ENCODE peak calls at places on chromosomes 3 and 15, in six cellular contexts. One of them, this sample, is unnamed.

GRCh38 chr3:158434412-158435038 is 136.5 kb upstream of the MLF1 start:
- DNase-seq in NCI-H1417 treated with DMSO at 0.1 percent for 48 hours: no peak
- DNase-seq in breast epithelium: peak; percentile 31
- DNase-seq in A549: peak; percentile 72
- DNase-seq in heart right ventricle: peak; percentile 55
- DNase-seq in stimulated activated CD4-positive, alpha-beta T cell treated with anti-CD3 and anti-CD28 coated beads, Interleukin-1b, Interleukin-23, amount 100 ng/mL, for 4 hours: peak; percentile 11
- DNase-seq in this sample: peak; percentile 84

GRCh38 chr3:127172670-127173515 is 20.0 kb upstream of the PRR23E start:
- DNase-seq in A549: no peak
- DNase-seq in stimulated activated CD4-positive, alpha-beta T cell treated with anti-CD3 and anti-CD28 coated beads, Interleukin-1b, Interleukin-23, amount 100 ng/mL, for 4 hours: no peak
- DNase-seq in heart right ventricle: no peak
- DNase-seq in breast epithelium: peak; percentile 12
- DNase-seq in NCI-H1417 treated with DMSO at 0.1 percent for 48 hours: no peak
- DNase-seq in this sample: peak; percentile 92

GRCh38 chr3:150743508-150743907 is 19.5 kb downstream of the SIAH2 start:
- DNase-seq in A549: peak; percentile 28
- DNase-seq in breast epithelium: no peak
- DNase-seq in heart right ventricle: no peak
- DNase-seq in stimulated activated CD4-positive, alpha-beta T cell treated with anti-CD3 and anti-CD28 coated beads, Interleukin-1b, Interleukin-23, amount 100 ng/mL, for 4 hours: no peak
- DNase-seq in NCI-H1417 treated with DMSO at 0.1 percent for 48 hours: no peak
- DNase-seq in this sample: peak; percentile 51

GRCh38 chr3:37457392-37458065 is 283.1 kb upstream of the LRRFIP2 start:
- DNase-seq in NCI-H1417 treated with DMSO at 0.1 percent for 48 hours: no peak
- DNase-seq in stimulated activated CD4-positive, alpha-beta T cell treated with anti-CD3 and anti-CD28 coated beads, Interleukin-1b, Interleukin-23, amount 100 ng/mL, for 4 hours: no peak
- DNase-seq in heart right ventricle: no peak
- DNase-seq in breast epithelium: no peak
- DNase-seq in A549: no peak
- DNase-seq in this sample: no peak

GRCh38 chr3:60935709-60936108 is 315.5 kb downstream of the FHIT start:
- DNase-seq in A549: no peak
- DNase-seq in NCI-H1417 treated with DMSO at 0.1 percent for 48 hours: no peak
- DNase-seq in stimulated activated CD4-positive, alpha-beta T cell treated with anti-CD3 and anti-CD28 coated beads, Interleukin-1b, Interleukin-23, amount 100 ng/mL, for 4 hours: no peak
- DNase-seq in breast epithelium: no peak
- DNase-seq in heart right ventricle: no peak
- DNase-seq in this sample: peak; percentile 21

GRCh38 chr3:120418866-120419490 is 31.8 kb downstream of the FSTL1 start:
- DNase-seq in NCI-H1417 treated with DMSO at 0.1 percent for 48 hours: peak; percentile 52
- DNase-seq in A549: peak; percentile 73
- DNase-seq in breast epithelium: peak; percentile 53
- DNase-seq in heart right ventricle: peak; percentile 63
- DNase-seq in stimulated activated CD4-positive, alpha-beta T cell treated with anti-CD3 and anti-CD28 coated beads, Interleukin-1b, Interleukin-23, amount 100 ng/mL, for 4 hours: no peak
- DNase-seq in this sample: no peak

GRCh38 chr3:132135628-132136333 is 101.0 kb upstream of the CPNE4 start:
- DNase-seq in breast epithelium: no peak
- DNase-seq in NCI-H1417 treated with DMSO at 0.1 percent for 48 hours: no peak
- DNase-seq in stimulated activated CD4-positive, alpha-beta T cell treated with anti-CD3 and anti-CD28 coated beads, Interleukin-1b, Interleukin-23, amount 100 ng/mL, for 4 hours: no peak
- DNase-seq in A549: peak; percentile 90
- DNase-seq in heart right ventricle: no peak
- DNase-seq in this sample: peak; percentile 97

GRCh38 chr3:174873832-174874231 is 14.7 kb downstream of the NAALADL2 start:
- DNase-seq in heart right ventricle: no peak
- DNase-seq in NCI-H1417 treated with DMSO at 0.1 percent for 48 hours: no peak
- DNase-seq in A549: no peak
- DNase-seq in breast epithelium: no peak
- DNase-seq in stimulated activated CD4-positive, alpha-beta T cell treated with anti-CD3 and anti-CD28 coated beads, Interleukin-1b, Interleukin-23, amount 100 ng/mL, for 4 hours: no peak
- DNase-seq in this sample: no peak

GRCh38 chr15:86055688-86056087 is 24.0 kb upstream of the AGBL1 start:
- DNase-seq in stimulated activated CD4-positive, alpha-beta T cell treated with anti-CD3 and anti-CD28 coated beads, Interleukin-1b, Interleukin-23, amount 100 ng/mL, for 4 hours: no peak
- DNase-seq in heart right ventricle: no peak
- DNase-seq in A549: no peak
- DNase-seq in breast epithelium: no peak
- DNase-seq in NCI-H1417 treated with DMSO at 0.1 percent for 48 hours: no peak
- DNase-seq in this sample: no peak

GRCh38 chr3:53230789-53231188 is 25.0 kb downstream of the TKT start:
- DNase-seq in A549: no peak
- DNase-seq in heart right ventricle: no peak
- DNase-seq in breast epithelium: no peak
- DNase-seq in NCI-H1417 treated with DMSO at 0.1 percent for 48 hours: no peak
- DNase-seq in stimulated activated CD4-positive, alpha-beta T cell treated with anti-CD3 and anti-CD28 coated beads, Interleukin-1b, Interleukin-23, amount 100 ng/mL, for 4 hours: no peak
- DNase-seq in this sample: no peak

GRCh38 chr3:183895296-183895695 is 10.6 kb upstream of the PARL start:
- DNase-seq in A549: peak; percentile 46
- DNase-seq in heart right ventricle: no peak
- DNase-seq in NCI-H1417 treated with DMSO at 0.1 percent for 48 hours: no peak
- DNase-seq in breast epithelium: no peak
- DNase-seq in stimulated activated CD4-positive, alpha-beta T cell treated with anti-CD3 and anti-CD28 coated beads, Interleukin-1b, Interleukin-23, amount 100 ng/mL, for 4 hours: no peak
- DNase-seq in this sample: peak; percentile 32

GRCh38 chr3:133965906-133966305 is 63.8 kb downstream of the SLCO2A1 start:
- DNase-seq in stimulated activated CD4-positive, alpha-beta T cell treated with anti-CD3 and anti-CD28 coated beads, Interleukin-1b, Interleukin-23, amount 100 ng/mL, for 4 hours: no peak
- DNase-seq in NCI-H1417 treated with DMSO at 0.1 percent for 48 hours: no peak
- DNase-seq in A549: no peak
- DNase-seq in heart right ventricle: no peak
- DNase-seq in breast epithelium: no peak
- DNase-seq in this sample: no peak

GRCh38 chr3:74592359-74592758 is 22.1 kb downstream of the CNTN3 start:
- DNase-seq in stimulated activated CD4-positive, alpha-beta T cell treated with anti-CD3 and anti-CD28 coated beads, Interleukin-1b, Interleukin-23, amount 100 ng/mL, for 4 hours: no peak
- DNase-seq in NCI-H1417 treated with DMSO at 0.1 percent for 48 hours: no peak
- DNase-seq in A549: no peak
- DNase-seq in breast epithelium: no peak
- DNase-seq in heart right ventricle: no peak
- DNase-seq in this sample: no peak

GRCh38 chr15:78934063-78935023 is 10.5 kb downstream of the CTSH start:
- DNase-seq in heart right ventricle: peak; percentile 52
- DNase-seq in stimulated activated CD4-positive, alpha-beta T cell treated with anti-CD3 and anti-CD28 coated beads, Interleukin-1b, Interleukin-23, amount 100 ng/mL, for 4 hours: no peak
- DNase-seq in breast epithelium: peak; percentile 53
- DNase-seq in NCI-H1417 treated with DMSO at 0.1 percent for 48 hours: no peak
- DNase-seq in A549: no peak
- DNase-seq in this sample: peak; percentile 62

GRCh38 chr3:52534281-52535183 is 875 bp upstream of the NT5DC2 start:
- DNase-seq in heart right ventricle: no peak
- DNase-seq in A549: no peak
- DNase-seq in NCI-H1417 treated with DMSO at 0.1 percent for 48 hours: no peak
- DNase-seq in stimulated activated CD4-positive, alpha-beta T cell treated with anti-CD3 and anti-CD28 coated beads, Interleukin-1b, Interleukin-23, amount 100 ng/mL, for 4 hours: no peak
- DNase-seq in breast epithelium: no peak
- DNase-seq in this sample: peak; percentile 66

GRCh38 chr3:10387881-10388621 is 67.1 kb upstream of the SEC13 start:
- DNase-seq in A549: no peak
- DNase-seq in heart right ventricle: no peak
- DNase-seq in breast epithelium: no peak
- DNase-seq in NCI-H1417 treated with DMSO at 0.1 percent for 48 hours: no peak
- DNase-seq in stimulated activated CD4-positive, alpha-beta T cell treated with anti-CD3 and anti-CD28 coated beads, Interleukin-1b, Interleukin-23, amount 100 ng/mL, for 4 hours: no peak
- DNase-seq in this sample: no peak

GRCh38 chr15:67133738-67134576 is 68.6 kb downstream of the SMAD3 start:
- DNase-seq in breast epithelium: no peak
- DNase-seq in A549: peak; percentile 90
- DNase-seq in heart right ventricle: peak; percentile 51
- DNase-seq in stimulated activated CD4-positive, alpha-beta T cell treated with anti-CD3 and anti-CD28 coated beads, Interleukin-1b, Interleukin-23, amount 100 ng/mL, for 4 hours: peak; percentile 9
- DNase-seq in NCI-H1417 treated with DMSO at 0.1 percent for 48 hours: no peak
- DNase-seq in this sample: peak; percentile 42

GRCh38 chr15:92122259-92122658 is 268.8 kb downstream of the SLCO3A1 start:
- DNase-seq in NCI-H1417 treated with DMSO at 0.1 percent for 48 hours: no peak
- DNase-seq in stimulated activated CD4-positive, alpha-beta T cell treated with anti-CD3 and anti-CD28 coated beads, Interleukin-1b, Interleukin-23, amount 100 ng/mL, for 4 hours: no peak
- DNase-seq in A549: no peak
- DNase-seq in breast epithelium: no peak
- DNase-seq in heart right ventricle: no peak
- DNase-seq in this sample: no peak

GRCh38 chr15:58492661-58493397 is 61.0 kb downstream of the LIPC start:
- DNase-seq in A549: no peak
- DNase-seq in NCI-H1417 treated with DMSO at 0.1 percent for 48 hours: no peak
- DNase-seq in breast epithelium: no peak
- DNase-seq in heart right ventricle: no peak
- DNase-seq in stimulated activated CD4-positive, alpha-beta T cell treated with anti-CD3 and anti-CD28 coated beads, Interleukin-1b, Interleukin-23, amount 100 ng/mL, for 4 hours: no peak
- DNase-seq in this sample: no peak

GRCh38 chr3:177833392-177833791 is 636.1 kb upstream of the TBL1XR1 start:
- DNase-seq in NCI-H1417 treated with DMSO at 0.1 percent for 48 hours: peak; percentile 95
- DNase-seq in A549: no peak
- DNase-seq in stimulated activated CD4-positive, alpha-beta T cell treated with anti-CD3 and anti-CD28 coated beads, Interleukin-1b, Interleukin-23, amount 100 ng/mL, for 4 hours: no peak
- DNase-seq in breast epithelium: no peak
- DNase-seq in heart right ventricle: no peak
- DNase-seq in this sample: no peak

GRCh38 chr3:13525827-13526625 is 22.9 kb upstream of the FBLN2 start:
- DNase-seq in NCI-H1417 treated with DMSO at 0.1 percent for 48 hours: no peak
- DNase-seq in heart right ventricle: no peak
- DNase-seq in stimulated activated CD4-positive, alpha-beta T cell treated with anti-CD3 and anti-CD28 coated beads, Interleukin-1b, Interleukin-23, amount 100 ng/mL, for 4 hours: no peak
- DNase-seq in A549: no peak
- DNase-seq in breast epithelium: peak; percentile 80
- DNase-seq in this sample: peak; percentile 56

GRCh38 chr3:107217161-107217560 is 160.1 kb upstream of the CCDC54 start:
- DNase-seq in A549: peak; percentile 42
- DNase-seq in breast epithelium: no peak
- DNase-seq in stimulated activated CD4-positive, alpha-beta T cell treated with anti-CD3 and anti-CD28 coated beads, Interleukin-1b, Interleukin-23, amount 100 ng/mL, for 4 hours: no peak
- DNase-seq in heart right ventricle: no peak
- DNase-seq in NCI-H1417 treated with DMSO at 0.1 percent for 48 hours: no peak
- DNase-seq in this sample: peak; percentile 95

GRCh38 chr3:156688849-156689452 is 14.6 kb downstream of the TIPARP start:
- DNase-seq in breast epithelium: no peak
- DNase-seq in NCI-H1417 treated with DMSO at 0.1 percent for 48 hours: no peak
- DNase-seq in stimulated activated CD4-positive, alpha-beta T cell treated with anti-CD3 and anti-CD28 coated beads, Interleukin-1b, Interleukin-23, amount 100 ng/mL, for 4 hours: no peak
- DNase-seq in A549: no peak
- DNase-seq in heart right ventricle: no peak
- DNase-seq in this sample: no peak

GRCh38 chr3:83890763-83891135 is 1068.0 kb upstream of the CADM2 start:
- DNase-seq in NCI-H1417 treated with DMSO at 0.1 percent for 48 hours: no peak
- DNase-seq in heart right ventricle: no peak
- DNase-seq in breast epithelium: no peak
- DNase-seq in A549: no peak
- DNase-seq in stimulated activated CD4-positive, alpha-beta T cell treated with anti-CD3 and anti-CD28 coated beads, Interleukin-1b, Interleukin-23, amount 100 ng/mL, for 4 hours: no peak
- DNase-seq in this sample: no peak

GRCh38 chr15:78225783-78226541 is 8.4 kb downstream of the ACSBG1 start:
- DNase-seq in NCI-H1417 treated with DMSO at 0.1 percent for 48 hours: no peak
- DNase-seq in stimulated activated CD4-positive, alpha-beta T cell treated with anti-CD3 and anti-CD28 coated beads, Interleukin-1b, Interleukin-23, amount 100 ng/mL, for 4 hours: no peak
- DNase-seq in breast epithelium: no peak
- DNase-seq in A549: no peak
- DNase-seq in heart right ventricle: no peak
- DNase-seq in this sample: peak; percentile 20

GRCh38 chr3:55481918-55482495 is 5.1 kb downstream of the WNT5A start:
- DNase-seq in stimulated activated CD4-positive, alpha-beta T cell treated with anti-CD3 and anti-CD28 coated beads, Interleukin-1b, Interleukin-23, amount 100 ng/mL, for 4 hours: no peak
- DNase-seq in A549: no peak
- DNase-seq in NCI-H1417 treated with DMSO at 0.1 percent for 48 hours: no peak
- DNase-seq in breast epithelium: no peak
- DNase-seq in heart right ventricle: no peak
- DNase-seq in this sample: peak; percentile 60

GRCh38 chr3:161371441-161372320 is at the start of gene SPTSSB:
- DNase-seq in stimulated activated CD4-positive, alpha-beta T cell treated with anti-CD3 and anti-CD28 coated beads, Interleukin-1b, Interleukin-23, amount 100 ng/mL, for 4 hours: peak; percentile 45
- DNase-seq in breast epithelium: peak; percentile 28
- DNase-seq in heart right ventricle: peak; percentile 20
- DNase-seq in NCI-H1417 treated with DMSO at 0.1 percent for 48 hours: no peak
- DNase-seq in A549: peak; percentile 15
- DNase-seq in this sample: peak; percentile 71

GRCh38 chr15:99604865-99605264 is 39.1 kb downstream of the MEF2A start:
- DNase-seq in breast epithelium: no peak
- DNase-seq in stimulated activated CD4-positive, alpha-beta T cell treated with anti-CD3 and anti-CD28 coated beads, Interleukin-1b, Interleukin-23, amount 100 ng/mL, for 4 hours: no peak
- DNase-seq in heart right ventricle: no peak
- DNase-seq in NCI-H1417 treated with DMSO at 0.1 percent for 48 hours: no peak
- DNase-seq in A549: no peak
- DNase-seq in this sample: no peak

GRCh38 chr3:3141939-3142338 is 15.2 kb downstream of the TRNT1 start:
- DNase-seq in breast epithelium: no peak
- DNase-seq in A549: no peak
- DNase-seq in heart right ventricle: no peak
- DNase-seq in NCI-H1417 treated with DMSO at 0.1 percent for 48 hours: no peak
- DNase-seq in stimulated activated CD4-positive, alpha-beta T cell treated with anti-CD3 and anti-CD28 coated beads, Interleukin-1b, Interleukin-23, amount 100 ng/mL, for 4 hours: no peak
- DNase-seq in this sample: no peak

GRCh38 chr15:45319472-45320214 is 58.7 kb downstream of the GATM start:
- DNase-seq in heart right ventricle: no peak
- DNase-seq in breast epithelium: no peak
- DNase-seq in stimulated activated CD4-positive, alpha-beta T cell treated with anti-CD3 and anti-CD28 coated beads, Interleukin-1b, Interleukin-23, amount 100 ng/mL, for 4 hours: no peak
- DNase-seq in A549: no peak
- DNase-seq in NCI-H1417 treated with DMSO at 0.1 percent for 48 hours: no peak
- DNase-seq in this sample: no peak

This sample was measured in foreskin fibroblast.